ENCODE peak calls at places on chromosomes 16 and 17, in five cellular contexts. One of them, this sample, is unnamed. For H3K4me1, the result is how much of the 10 kb centered on the place peaks cover.

GRCh38 chr17:67569873-67570272 is 147.9 kb upstream of the NOL11 start:
- DNase-seq in BE2C: no peak
- DNase-seq in PC-3: peak
- DNase-seq in lower lobe of right lung: no peak
- DNase-seq in GM23338: no peak
- DNase-seq in this sample: no peak

GRCh38 chr17:57898487-57899311 is 48.9 kb upstream of the MRPS23 start:
- DNase-seq in GM23338: peak
- DNase-seq in PC-3: no peak
- DNase-seq in lower lobe of right lung: peak
- DNase-seq in BE2C: no peak
- DNase-seq in this sample: peak

GRCh38 chr17:43855061-43855460 is 8.1 kb downstream of the CD300LG start:
- DNase-seq in PC-3: no peak
- DNase-seq in GM23338: no peak
- DNase-seq in lower lobe of right lung: no peak
- DNase-seq in BE2C: no peak
- DNase-seq in this sample: no peak

GRCh38 chr16:71658771-71659170 is 32.8 kb downstream of the MARVELD3 start:
- DNase-seq in BE2C: no peak
- DNase-seq in GM23338: no peak
- DNase-seq in lower lobe of right lung: no peak
- DNase-seq in PC-3: no peak
- DNase-seq in this sample: no peak

GRCh38 chr17:66892286-66892685 is 57.4 kb downstream of the CACNG5 start:
- DNase-seq in BE2C: no peak
- DNase-seq in lower lobe of right lung: no peak
- DNase-seq in GM23338: no peak
- DNase-seq in PC-3: no peak
- DNase-seq in this sample: no peak

GRCh38 chr16:73000020-73000906 is 47.7 kb downstream of the ZFHX3 start:
- DNase-seq in BE2C: no peak
- DNase-seq in lower lobe of right lung: no peak
- DNase-seq in GM23338: no peak
- DNase-seq in PC-3: peak
- DNase-seq in this sample: peak

GRCh38 chr16:49782405-49782804 is 73.5 kb downstream of the ZNF423 start:
- DNase-seq in lower lobe of right lung: no peak
- DNase-seq in GM23338: no peak
- DNase-seq in PC-3: peak
- DNase-seq in BE2C: no peak
- DNase-seq in this sample: no peak

GRCh38 chr17:80822700-80823410 is 168.8 kb upstream of the CHMP6 start:
- DNase-seq in PC-3: no peak
- DNase-seq in GM23338: no peak
- DNase-seq in BE2C: no peak
- DNase-seq in lower lobe of right lung: peak
- DNase-seq in this sample: no peak

GRCh38 chr17:58277107-58277506 is 3.6 kb downstream of the MPO start:
- DNase-seq in lower lobe of right lung: no peak
- DNase-seq in PC-3: peak
- DNase-seq in BE2C: no peak
- DNase-seq in GM23338: peak
- DNase-seq in this sample: no peak

GRCh38 chr17:49508061-49508865 is 13.2 kb downstream of the NGFR start:
- DNase-seq in BE2C: no peak
- DNase-seq in PC-3: peak
- DNase-seq in GM23338: peak
- DNase-seq in lower lobe of right lung: no peak
- DNase-seq in this sample: no peak

GRCh38 chr17:59840329-59840907 is 52.3 kb downstream of the TUBD1 start:
- DNase-seq in lower lobe of right lung: no peak
- DNase-seq in GM23338: peak
- DNase-seq in PC-3: peak
- DNase-seq in BE2C: no peak
- DNase-seq in this sample: no peak

GRCh38 chr17:57916925-57917858 is 38.0 kb downstream of the CUEDC1 start:
- DNase-seq in BE2C: no peak
- DNase-seq in PC-3: peak
- DNase-seq in lower lobe of right lung: peak
- DNase-seq in GM23338: no peak
- DNase-seq in this sample: no peak

GRCh38 chr16:82061861-82062525 is 26.9 kb downstream of the HSD17B2 start:
- DNase-seq in GM23338: peak
- DNase-seq in PC-3: peak
- DNase-seq in lower lobe of right lung: no peak
- DNase-seq in BE2C: no peak
- DNase-seq in this sample: no peak

GRCh38 chr16:56688762-56689161 is 6.5 kb downstream of the MT1X start:
- DNase-seq in lower lobe of right lung: no peak
- DNase-seq in BE2C: no peak
- DNase-seq in GM23338: no peak
- DNase-seq in PC-3: no peak
- DNase-seq in this sample: no peak

GRCh38 chr16:69566437-69567030 is 768 bp downstream of the NFAT5 start:
- DNase-seq in GM23338: peak
- DNase-seq in PC-3: peak
- DNase-seq in lower lobe of right lung: peak
- DNase-seq in BE2C: peak
- DNase-seq in this sample: peak

GRCh38 chr16:85988723-85989313 is 89.9 kb downstream of the IRF8 start:
- DNase-seq in GM23338: no peak
- DNase-seq in PC-3: no peak
- DNase-seq in BE2C: no peak
- DNase-seq in lower lobe of right lung: no peak
- DNase-seq in this sample: no peak

GRCh38 chr16:81623365-81624102 is 155.6 kb upstream of the PLCG2 start:
- DNase-seq in lower lobe of right lung: no peak
- DNase-seq in PC-3: peak
- DNase-seq in GM23338: peak
- DNase-seq in BE2C: peak
- DNase-seq in this sample: no peak

GRCh38 chr16:68427649-68428303 is 20.5 kb downstream of the SMPD3 start:
- DNase-seq in BE2C: no peak
- DNase-seq in lower lobe of right lung: no peak
- DNase-seq in GM23338: no peak
- DNase-seq in PC-3: no peak
- DNase-seq in this sample: no peak

DNA sequence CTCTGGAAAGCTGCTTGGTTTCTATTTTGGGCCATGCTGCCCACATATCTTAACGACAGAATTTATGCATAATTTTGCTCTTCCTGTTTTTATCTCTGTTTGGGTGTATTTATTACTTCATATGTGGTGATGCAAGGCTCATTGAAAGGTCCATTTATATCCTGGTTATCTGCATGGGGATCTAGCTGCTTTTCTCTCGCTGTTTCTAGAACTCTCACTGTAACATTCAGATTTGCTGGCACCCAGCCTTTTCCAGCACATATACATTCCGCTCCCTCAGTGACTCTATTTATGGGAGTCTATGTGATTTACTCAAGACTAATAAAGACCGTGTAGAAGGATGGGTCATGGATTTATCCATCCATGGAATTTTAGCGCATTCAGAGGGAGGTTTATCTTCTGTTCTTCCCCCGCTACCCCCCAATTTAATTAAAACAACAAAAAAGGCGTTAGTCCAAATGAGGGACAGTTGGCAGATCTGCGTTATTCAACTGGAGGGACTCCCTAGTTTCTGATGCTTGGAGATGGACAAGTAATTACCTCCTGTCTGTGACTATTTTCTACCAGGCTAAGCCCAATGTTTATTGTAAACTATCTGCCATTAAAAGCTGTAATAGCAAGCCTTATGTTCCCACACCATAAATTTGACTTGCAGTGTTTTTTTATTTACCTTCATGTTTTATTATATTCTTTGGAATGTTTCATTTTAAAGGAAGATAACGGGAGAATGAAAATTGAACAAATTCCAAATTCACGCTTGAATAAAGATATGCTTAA is 19.8 kb upstream of the MARCHF10 start:
- DNase-seq in BE2C: peak
- DNase-seq in PC-3: peak
- DNase-seq in lower lobe of right lung: no peak
- DNase-seq in GM23338: no peak
- DNase-seq in this sample: no peak
- H3K4me3 ChIP-seq in BE2C: peak
- H3K4me3 ChIP-seq in PC-3: no peak
- H3K4me3 ChIP-seq in lower lobe of right lung: no peak
- H3K4me3 ChIP-seq in GM23338: no peak
- H3K4me3 ChIP-seq in this sample: no peak

GRCh38 chr16:11795887-11796226 is 1.2 kb downstream of the ZC3H7A start:
- DNase-seq in lower lobe of right lung: no peak
- DNase-seq in PC-3: no peak
- DNase-seq in GM23338: no peak
- DNase-seq in BE2C: no peak
- DNase-seq in this sample: no peak

GRCh38 chr16:11794991-11795886 is 1.8 kb downstream of the ZC3H7A start:
- DNase-seq in BE2C: no peak
- DNase-seq in PC-3: no peak
- DNase-seq in GM23338: no peak
- DNase-seq in lower lobe of right lung: no peak
- DNase-seq in this sample: no peak

GRCh38 chr16:11797957-11798299 is 870 bp upstream of the ZC3H7A start:
- DNase-seq in lower lobe of right lung: no peak
- DNase-seq in GM23338: no peak
- DNase-seq in PC-3: peak
- DNase-seq in BE2C: peak
- DNase-seq in this sample: no peak

GRCh38 chr16:11797166-11797956 is at the start of gene ZC3H7A:
- DNase-seq in BE2C: peak
- DNase-seq in GM23338: peak
- DNase-seq in lower lobe of right lung: peak
- DNase-seq in PC-3: peak
- DNase-seq in this sample: peak

GRCh38 chr16:11796227-11797165 is 562 bp downstream of the ZC3H7A start:
- DNase-seq in PC-3: peak
- DNase-seq in lower lobe of right lung: peak
- DNase-seq in BE2C: peak
- DNase-seq in GM23338: peak
- DNase-seq in this sample: peak
- H3K4me1 ChIP-seq in PC-3: under half
- H3K4me1 ChIP-seq in lower lobe of right lung: half or more
- H3K4me1 ChIP-seq in BE2C: under half
- H3K4me1 ChIP-seq in GM23338: under half
- H3K4me1 ChIP-seq in this sample: under half

DNA sequence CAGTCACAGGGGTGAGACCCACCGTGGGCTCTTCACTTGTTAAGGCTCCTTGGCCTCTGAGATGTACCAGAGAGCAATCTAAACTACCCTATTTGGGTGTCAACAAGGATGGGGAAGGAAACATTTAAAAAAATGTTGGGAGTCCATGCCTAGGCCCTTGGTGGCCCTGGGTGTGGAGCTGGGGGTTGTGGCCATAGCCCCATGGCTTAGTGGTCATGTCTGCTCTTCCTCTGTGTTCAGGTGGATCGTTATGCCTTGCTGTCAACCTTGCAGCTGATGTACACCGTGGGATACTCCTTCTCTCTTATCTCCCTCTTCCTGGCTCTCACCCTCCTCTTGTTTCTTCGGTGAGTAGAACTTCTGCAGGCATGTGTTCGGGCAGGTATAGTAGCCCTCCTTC is 28.5 kb downstream of the GLP2R start:
- DNase-seq in PC-3: no peak
- DNase-seq in lower lobe of right lung: no peak
- DNase-seq in GM23338: no peak
- DNase-seq in BE2C: no peak
- DNase-seq in this sample: no peak
- H3K4me3 ChIP-seq in PC-3: no peak
- H3K4me3 ChIP-seq in lower lobe of right lung: no peak
- H3K4me3 ChIP-seq in GM23338: no peak
- H3K4me3 ChIP-seq in BE2C: no peak
- H3K4me3 ChIP-seq in this sample: no peak

DNA sequence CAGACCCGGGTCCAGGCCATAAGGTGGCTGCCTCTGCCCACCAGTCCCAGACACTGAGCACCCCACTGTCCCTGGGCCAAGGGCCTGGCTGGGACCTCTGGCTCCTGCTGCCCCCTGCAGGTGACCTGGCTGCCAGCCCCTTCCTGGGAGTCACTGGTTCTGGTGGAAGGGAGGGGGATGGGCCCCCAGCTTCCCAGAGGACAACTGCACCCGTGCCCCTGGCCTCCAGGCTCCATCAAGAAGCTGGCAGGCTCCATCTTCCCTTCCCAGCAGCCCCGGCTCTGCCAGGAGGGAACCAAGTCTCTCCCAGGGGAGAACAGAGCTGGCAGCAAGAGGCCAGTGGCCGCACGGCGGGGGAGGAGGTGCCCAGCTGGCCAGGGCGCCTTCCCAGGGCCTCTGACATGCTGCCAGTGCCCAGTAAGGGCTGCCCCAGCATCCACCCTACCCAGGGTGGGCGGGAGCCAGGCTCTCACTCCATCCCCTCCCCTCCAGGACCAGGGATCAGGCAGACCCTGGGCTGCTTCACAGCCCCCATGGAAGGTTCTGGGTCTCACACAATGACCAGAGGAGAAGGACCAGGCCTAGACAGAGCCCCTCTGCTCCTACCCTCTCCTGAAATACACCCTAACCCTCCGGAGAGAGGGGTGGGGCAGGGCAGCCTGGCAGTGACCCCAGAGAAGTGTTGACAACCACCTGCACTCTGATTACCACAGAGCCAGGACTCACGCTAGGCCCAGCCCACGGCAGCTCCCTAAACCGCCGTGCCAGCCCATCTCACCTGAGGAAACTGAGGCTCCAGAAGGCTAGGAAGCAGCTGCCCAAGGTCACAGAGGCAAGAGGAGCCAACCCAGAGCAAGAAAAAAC is 3.6 kb downstream of the CLUH start:
- DNase-seq in GM23338: peak
- DNase-seq in PC-3: no peak
- DNase-seq in BE2C: peak
- DNase-seq in lower lobe of right lung: peak
- DNase-seq in this sample: peak
- H3K4me1 ChIP-seq in GM23338: under half
- H3K4me1 ChIP-seq in PC-3: under half
- H3K4me1 ChIP-seq in BE2C: under half
- H3K4me1 ChIP-seq in lower lobe of right lung: under half
- H3K4me1 ChIP-seq in this sample: under half